ENCODE peak calls at places on chromosomes 11 and 22, in four cellular contexts. E is body of pancreas, Z is Calu3, X is SHP77. V is an unnamed sample.
A peak's percentile ranks its signal among the peaks of the same experiment; 100 is the strongest.

GRCh38 chr22:24601217-24602104 is 1.5 kb upstream of the GGT1 start:
- DNase-seq in E (peak; percentile 92), Z (peak; percentile 88), X (no peak), V (peak; percentile 51)

GRCh38 chr11:1670928-1671371 is 26.0 kb upstream of the KRTAP5-6 start:
- DNase-seq in E (no peak), Z (no peak), X (no peak), V (no peak)

GRCh38 chr11:12042215-12042676 is 33.8 kb upstream of the DKK3 start:
- DNase-seq in E (no peak), Z (no peak), X (no peak), V (no peak)

GRCh38 chr11:2186669-2187266 is 15.2 kb upstream of the TH start:
- DNase-seq in E (no peak), Z (peak; percentile 69), X (peak; percentile 31), V (no peak)

GRCh38 chr22:49103314-49104052 is 724.2 kb downstream of the BRD1 start:
- DNase-seq in E (no peak), Z (no peak), X (peak; percentile 91), V (no peak)

GRCh38 chr11:126163074-126163700 is 48.3 kb downstream of the RPUSD4 start:
- DNase-seq in E (no peak), Z (no peak), X (no peak), V (no peak)

GRCh38 chr11:68632802-68633201 is 51.5 kb upstream of the GAL start:
- DNase-seq in E (peak; percentile 27), Z (peak; percentile 68), X (peak; percentile 80), V (peak; percentile 49)

GRCh38 chr11:119181677-119182412 is 3.4 kb upstream of the NHERF4 start:
- DNase-seq in E (no peak), Z (no peak), X (peak; percentile 76), V (no peak)

GRCh38 chr22:46230262-46230901 is 19.7 kb downstream of the CDPF1 start:
- DNase-seq in E (no peak), Z (no peak), X (no peak), V (no peak)

V was measured in LNCaP clone FGC.